ENCODE peak calls at places on chromosome X, in seven cellular contexts. A is H9, D is IMR-90, V is mesenchymal stem cell, Z is neuronal stem cell, E is H1, G is trophoblast cell. M is an unnamed sample.

GRCh38 chrX:46251755-46252154 is 293.5 kb downstream of the ZNF674 start:
- DNase-seq in D (peak; percentile 13), V (peak; percentile 46), E (no peak), Z (no peak), A (no peak), G (peak; percentile 76), M (no peak)

GRCh38 chrX:96211953-96212352 is 472.7 kb upstream of the DIAPH2 start:
- DNase-seq in Z (no peak), V (no peak), E (no peak), D (no peak), A (no peak), G (no peak), M (no peak)

GRCh38 chrX:118807151-118808017 is 16.2 kb upstream of the ZCCHC12 start:
- DNase-seq in V (peak; percentile 47), A (peak; percentile 48), D (peak; percentile 52), Z (peak; percentile 30), G (peak; percentile 64), E (no peak), M (peak; percentile 67)

GRCh38 chrX:30302957-30303356 is 6.2 kb downstream of the NR0B1 start:
- DNase-seq in A (no peak), E (no peak), V (no peak), Z (no peak), G (no peak), D (no peak), M (no peak)

GRCh38 chrX:44568196-44568595 is 25.5 kb upstream of the FUNDC1 start:
- DNase-seq in Z (no peak), V (no peak), G (no peak), D (no peak), A (no peak), E (no peak), M (no peak)

GRCh38 chrX:123173833-123174232 is 10.2 kb upstream of the GRIA3 start:
- DNase-seq in A (no peak), D (no peak), V (no peak), E (no peak), Z (no peak), G (peak; percentile 27), M (peak; percentile 34)

GRCh38 chrX:10156199-10157031 is at the start of gene CLCN4:
- DNase-seq in G (peak; percentile 79), E (no peak), V (peak; percentile 56), Z (peak; percentile 30), D (no peak), A (peak; percentile 71), M (peak; percentile 75)

GRCh38 chrX:40996886-40997530 is 88.2 kb upstream of the USP9X start:
- DNase-seq in A (peak; percentile 37), G (peak; percentile 72), V (peak; percentile 73), D (peak; percentile 81), Z (peak; percentile 15), E (no peak), M (peak; percentile 80)

GRCh38 chrX:39766882-39767281 is 330.9 kb downstream of the BCOR start:
- DNase-seq in Z (no peak), G (no peak), E (no peak), V (no peak), D (no peak), A (no peak), M (no peak)

GRCh38 chrX:151970661-151971060 is 3.8 kb downstream of the GABRE start:
- DNase-seq in E (no peak), D (peak; percentile 65), V (peak; percentile 65), G (peak; percentile 90), A (no peak), Z (no peak), M (no peak)

GRCh38 chrX:120790118-120790517 is 85.5 kb downstream of the CT47B1 start:
- DNase-seq in V (peak; percentile 51), Z (peak; percentile 50), A (peak; percentile 27), G (peak; percentile 87), D (peak; percentile 71), E (no peak), M (peak; percentile 63)

GRCh38 chrX:150405006-150405405 is 41.9 kb downstream of the MAMLD1 start:
- DNase-seq in A (no peak), V (no peak), Z (no peak), D (peak; percentile 23), E (no peak), G (no peak), M (no peak)

GRCh38 chrX:130103605-130104004 is 6.7 kb downstream of the ELF4 start:
- DNase-seq in A (no peak), Z (no peak), V (no peak), D (no peak), G (no peak), E (no peak), M (no peak)

GRCh38 chrX:33307954-33308353 is 96.6 kb upstream of the DMD start:
- DNase-seq in V (no peak), Z (no peak), G (peak; percentile 0), D (peak; percentile 41), A (no peak), E (no peak), M (no peak)

GRCh38 chrX:46836701-46837542 is at the start of gene RP2:
- DNase-seq in E (peak; percentile 80), Z (peak; percentile 86), D (peak; percentile 92), V (peak; percentile 97), G (peak; percentile 87), A (peak; percentile 95), M (peak; percentile 98)

GRCh38 chrX:38929966-38930421 is 128.7 kb downstream of the MID1IP1 start:
- DNase-seq in G (no peak), Z (no peak), D (peak; percentile 87), V (peak; percentile 60), E (no peak), A (no peak), M (no peak)

GRCh38 chrX:153780678-153781427 is at the start of gene SRPK3:
- DNase-seq in A (no peak), D (no peak), E (no peak), V (no peak), Z (no peak), G (peak; percentile 26), M (no peak)

GRCh38 chrX:39073131-39073530 is 271.9 kb downstream of the MID1IP1 start:
- DNase-seq in E (no peak), A (no peak), V (no peak), Z (no peak), D (no peak), G (peak; percentile 37), M (no peak)

GRCh38 chrX:79366888-79367749 is at the start of gene ITM2A:
- DNase-seq in V (no peak), E (peak; percentile 15), Z (peak; percentile 17), G (no peak), A (peak; percentile 60), D (no peak), M (peak; percentile 79)

GRCh38 chrX:1673337-1673736 is 58.5 kb downstream of the ASMT start:
- DNase-seq in V (no peak), E (no peak), D (no peak), G (peak; percentile 70), A (peak; percentile 55), Z (no peak), M (peak; percentile 57)

DNA sequence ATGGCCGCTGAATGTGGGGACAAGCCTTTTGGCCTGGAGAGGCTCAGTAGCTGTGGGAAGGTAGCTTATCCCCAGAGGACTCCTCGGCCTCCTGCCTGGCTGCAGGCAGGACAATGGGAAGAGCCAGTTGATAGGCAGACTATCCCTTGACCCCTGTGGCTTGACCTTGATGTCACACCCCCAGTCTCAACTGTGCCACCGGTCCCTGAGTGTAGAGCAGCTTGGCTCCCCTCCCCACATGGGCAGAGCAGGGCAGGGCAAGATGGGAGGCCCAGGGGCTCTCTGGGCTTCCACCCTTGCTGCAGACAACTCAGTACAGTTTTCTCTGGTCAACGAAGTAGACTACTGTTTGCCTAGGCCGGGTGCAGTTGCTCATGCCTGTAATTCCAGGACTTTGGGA is 25.7 kb downstream of the SYAP1 start:
- DNase-seq in Z (no peak), G (no peak), E (no peak), V (no peak), D (no peak), A (no peak), M (no peak)
- H3K4ac ChIP-seq in Z (no peak overlapping the region), G (no peak overlapping the region), E (no peak overlapping the region), V (no peak overlapping the region), D (no peak overlapping the region), A (no peak overlapping the region), M (no peak overlapping the region)

DNA sequence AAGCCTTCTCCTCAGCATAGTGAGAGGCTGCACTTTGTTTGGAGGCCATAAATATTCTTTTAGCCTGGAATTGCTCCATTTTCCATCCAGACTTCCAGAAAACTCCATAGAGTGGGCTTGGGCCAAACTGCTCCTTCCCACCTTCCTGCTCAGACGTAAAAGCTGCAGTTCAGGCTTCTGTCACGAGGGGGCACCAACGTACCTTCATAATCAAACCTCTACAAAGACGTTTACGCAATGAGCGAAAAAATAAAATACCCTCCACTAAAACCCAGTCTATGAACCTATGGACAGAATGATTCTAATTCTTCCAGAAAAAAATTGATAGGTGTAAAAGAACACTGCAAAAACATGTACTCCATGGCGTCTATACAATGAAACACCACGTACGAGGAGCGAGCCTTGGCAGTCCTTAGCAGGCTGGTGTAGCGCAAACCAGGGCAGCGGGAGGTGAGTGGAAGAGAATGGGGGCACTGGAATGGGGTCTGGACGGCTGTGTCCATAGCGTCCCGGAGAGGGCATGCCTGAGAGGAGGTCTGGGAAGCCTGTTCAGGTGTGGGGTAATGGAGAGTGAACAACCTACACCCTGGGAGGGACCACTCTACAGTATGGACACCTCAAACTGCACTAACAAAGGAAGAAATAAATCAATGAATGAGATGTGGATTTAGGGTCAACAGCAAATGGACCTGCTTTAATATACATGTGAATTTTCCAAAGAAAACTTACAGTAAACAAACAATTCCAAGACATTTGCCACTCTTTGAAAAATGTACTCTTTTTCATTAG is 14.3 kb upstream of the RAB40A start:
- DNase-seq in D (peak; percentile 65), G (peak; percentile 91), E (peak; percentile 25), Z (peak; percentile 67), A (peak; percentile 77), V (peak; percentile 60), M (peak; percentile 61)
- H3K4ac ChIP-seq in D (peak overlapping the region; percentile 55), G (no peak overlapping the region), E (no peak overlapping the region), Z (no peak overlapping the region), A (no peak overlapping the region), V (no peak overlapping the region), M (no peak overlapping the region)

GRCh38 chrX:136477026-136477425 is 10.7 kb upstream of the BRS3 start:
- DNase-seq in A (no peak), G (peak; percentile 70), D (no peak), V (no peak), E (no peak), Z (no peak), M (peak; percentile 26)
- H3K4ac ChIP-seq in A (no peak overlapping the region), G (no peak overlapping the region), D (no peak overlapping the region), V (no peak overlapping the region), E (no peak overlapping the region), Z (no peak overlapping the region), M (no peak overlapping the region)

GRCh38 chrX:110706446-110706845 is 89.2 kb downstream of the CHRDL1 start:
- DNase-seq in G (no peak), E (no peak), Z (no peak), V (no peak), D (no peak), A (no peak), M (no peak)

GRCh38 chrX:110698696-110699095 is 96.9 kb downstream of the CHRDL1 start:
- DNase-seq in V (no peak), G (no peak), E (no peak), D (no peak), A (no peak), Z (no peak), M (peak; percentile 13)

GRCh38 chrX:110699109-110699508 is 96.5 kb downstream of the CHRDL1 start:
- DNase-seq in D (no peak), E (no peak), Z (no peak), G (no peak), A (no peak), V (peak; percentile 1), M (no peak)

DNA sequence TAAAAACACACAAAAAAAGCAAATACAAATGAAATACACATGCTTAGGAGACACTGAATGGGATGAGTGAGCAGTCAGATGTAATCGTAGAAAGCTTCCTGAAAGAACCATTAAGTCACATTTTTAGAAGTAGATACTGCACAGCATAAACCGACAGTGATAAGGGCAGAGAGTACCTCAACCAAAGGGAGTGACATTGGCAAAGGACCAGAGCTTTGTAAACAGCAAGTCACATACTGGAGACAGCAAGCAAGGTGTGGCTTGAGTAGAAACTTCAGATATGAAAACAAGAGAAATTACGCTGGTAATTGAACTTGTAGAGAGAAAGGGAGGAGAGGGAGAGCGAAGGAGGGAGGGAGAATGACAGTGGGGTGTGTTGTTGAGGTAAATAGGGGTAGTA is 92.0 kb downstream of the CHRDL1 start:
- DNase-seq in G (no peak), E (no peak), D (no peak), Z (no peak), V (no peak), A (no peak), M (no peak)
- H3K4ac ChIP-seq in G (no peak overlapping the region), E (no peak overlapping the region), D (no peak overlapping the region), Z (no peak overlapping the region), V (no peak overlapping the region), A (no peak overlapping the region), M (no peak overlapping the region)

M was measured in mesendoderm.